ENCODE peak calls at places on chromosomes 7 and 10, in five cellular contexts. One of them, this sample, is unnamed.

GRCh38 chr10:119316729-119317097 is 109.3 kb downstream of the GRK5 start:
- DNase-seq in neuronal stem cell: peak
- DNase-seq in fibroblast of mammary gland: peak
- DNase-seq in head of caudate nucleus: no peak
- DNase-seq in ELR: peak
- DNase-seq in this sample: no peak

GRCh38 chr10:79468015-79468560 is 22.7 kb upstream of the ZCCHC24 start:
- DNase-seq in fibroblast of mammary gland: no peak
- DNase-seq in head of caudate nucleus: no peak
- DNase-seq in ELR: no peak
- DNase-seq in neuronal stem cell: no peak
- DNase-seq in this sample: no peak

GRCh38 chr10:34319197-34319846 is 495.8 kb downstream of the PARD3 start:
- DNase-seq in fibroblast of mammary gland: peak
- DNase-seq in neuronal stem cell: no peak
- DNase-seq in head of caudate nucleus: no peak
- DNase-seq in ELR: peak
- DNase-seq in this sample: no peak

GRCh38 chr7:3561908-3562307 is 260.9 kb downstream of the SDK1 start:
- DNase-seq in fibroblast of mammary gland: no peak
- DNase-seq in head of caudate nucleus: no peak
- DNase-seq in neuronal stem cell: no peak
- DNase-seq in ELR: no peak
- DNase-seq in this sample: no peak

GRCh38 chr10:117783698-117784395 is 241.3 kb downstream of the EMX2 start:
- DNase-seq in fibroblast of mammary gland: no peak
- DNase-seq in neuronal stem cell: no peak
- DNase-seq in ELR: no peak
- DNase-seq in head of caudate nucleus: no peak
- DNase-seq in this sample: no peak

GRCh38 chr10:25328361-25328760 is 153.6 kb downstream of the GPR158 start:
- DNase-seq in head of caudate nucleus: no peak
- DNase-seq in ELR: no peak
- DNase-seq in neuronal stem cell: no peak
- DNase-seq in fibroblast of mammary gland: no peak
- DNase-seq in this sample: no peak

GRCh38 chr10:132571565-132572544 is 34.3 kb downstream of the INPP5A start:
- DNase-seq in neuronal stem cell: peak
- DNase-seq in ELR: peak
- DNase-seq in head of caudate nucleus: no peak
- DNase-seq in fibroblast of mammary gland: peak
- DNase-seq in this sample: no peak

GRCh38 chr7:150989456-150989855 is 1.4 kb upstream of the NOS3 start:
- DNase-seq in fibroblast of mammary gland: no peak
- DNase-seq in ELR: no peak
- DNase-seq in head of caudate nucleus: no peak
- DNase-seq in neuronal stem cell: no peak
- DNase-seq in this sample: peak

GRCh38 chr7:36116347-36117200 is 36.5 kb upstream of the EEPD1 start:
- DNase-seq in head of caudate nucleus: no peak
- DNase-seq in neuronal stem cell: no peak
- DNase-seq in ELR: peak
- DNase-seq in fibroblast of mammary gland: peak
- DNase-seq in this sample: no peak

GRCh38 chr10:77393411-77393810 is 244.2 kb downstream of the KCNMA1 start:
- DNase-seq in head of caudate nucleus: no peak
- DNase-seq in fibroblast of mammary gland: no peak
- DNase-seq in neuronal stem cell: no peak
- DNase-seq in ELR: no peak
- DNase-seq in this sample: no peak

GRCh38 chr10:2866569-2866968 is 200.8 kb upstream of the PFKP start:
- DNase-seq in neuronal stem cell: no peak
- DNase-seq in head of caudate nucleus: no peak
- DNase-seq in fibroblast of mammary gland: no peak
- DNase-seq in ELR: no peak
- DNase-seq in this sample: no peak

This sample was measured in Right ventricle myocardium inferior.